ENCODE peak calls at places on chromosomes 12 and 14, in nine cellular contexts. One of them, this sample, is unnamed.
A peak's percentile ranks its signal among the peaks of the same experiment; 100 is the strongest.

GRCh38 chr12:96881608-96882007 is 25.4 kb upstream of the NEDD1 start:
- DNase-seq in dorsolateral prefrontal cortex: no peak
- DNase-seq in left ventricle myocardium inferior: no peak
- DNase-seq in fibroblast of lung: no peak
- DNase-seq in uterus: no peak
- DNase-seq in heart right ventricle: no peak
- DNase-seq in astrocyte: no peak
- DNase-seq in cardiac muscle cell: no peak
- DNase-seq in neural progenitor cell: no peak
- DNase-seq in this sample: no peak

GRCh38 chr12:67354322-67354721 is 85.2 kb downstream of the CAND1 start:
- DNase-seq in dorsolateral prefrontal cortex: no peak
- DNase-seq in left ventricle myocardium inferior: no peak
- DNase-seq in fibroblast of lung: peak; percentile 62
- DNase-seq in uterus: no peak
- DNase-seq in heart right ventricle: no peak
- DNase-seq in astrocyte: peak; percentile 55
- DNase-seq in cardiac muscle cell: peak; percentile 63
- DNase-seq in neural progenitor cell: no peak
- DNase-seq in this sample: no peak

GRCh38 chr12:123543541-123543940 is 10.0 kb upstream of the RILPL1 start:
- DNase-seq in dorsolateral prefrontal cortex: no peak
- DNase-seq in left ventricle myocardium inferior: no peak
- DNase-seq in fibroblast of lung: no peak
- DNase-seq in uterus: no peak
- DNase-seq in heart right ventricle: no peak
- DNase-seq in astrocyte: no peak
- DNase-seq in cardiac muscle cell: no peak
- DNase-seq in neural progenitor cell: no peak
- DNase-seq in this sample: no peak

GRCh38 chr12:104579716-104580495 is 123.2 kb downstream of the CHST11 start:
- DNase-seq in dorsolateral prefrontal cortex: no peak
- DNase-seq in left ventricle myocardium inferior: no peak
- DNase-seq in fibroblast of lung: peak; percentile 51
- DNase-seq in uterus: no peak
- DNase-seq in heart right ventricle: no peak
- DNase-seq in astrocyte: peak; percentile 51
- DNase-seq in cardiac muscle cell: no peak
- DNase-seq in neural progenitor cell: no peak
- DNase-seq in this sample: no peak

GRCh38 chr14:73403181-73403752 is 55.1 kb downstream of the NUMB start:
- DNase-seq in dorsolateral prefrontal cortex: no peak
- DNase-seq in left ventricle myocardium inferior: no peak
- DNase-seq in fibroblast of lung: peak; percentile 20
- DNase-seq in uterus: no peak
- DNase-seq in heart right ventricle: no peak
- DNase-seq in astrocyte: no peak
- DNase-seq in cardiac muscle cell: no peak
- DNase-seq in neural progenitor cell: no peak
- DNase-seq in this sample: no peak

GRCh38 chr14:34766060-34766459 is 51.7 kb upstream of the CFL2 start:
- DNase-seq in dorsolateral prefrontal cortex: no peak
- DNase-seq in left ventricle myocardium inferior: no peak
- DNase-seq in fibroblast of lung: no peak
- DNase-seq in uterus: no peak
- DNase-seq in heart right ventricle: no peak
- DNase-seq in astrocyte: no peak
- DNase-seq in cardiac muscle cell: no peak
- DNase-seq in neural progenitor cell: no peak
- DNase-seq in this sample: no peak

GRCh38 chr14:75249251-75249957 is 29.2 kb upstream of the FOS start:
- DNase-seq in dorsolateral prefrontal cortex: no peak
- DNase-seq in left ventricle myocardium inferior: no peak
- DNase-seq in fibroblast of lung: peak; percentile 37
- DNase-seq in uterus: no peak
- DNase-seq in heart right ventricle: no peak
- DNase-seq in astrocyte: peak; percentile 34
- DNase-seq in cardiac muscle cell: no peak
- DNase-seq in neural progenitor cell: peak; percentile 21
- DNase-seq in this sample: no peak

GRCh38 chr12:3746758-3747157 is 6.2 kb downstream of the CRACR2A start:
- DNase-seq in dorsolateral prefrontal cortex: no peak
- DNase-seq in left ventricle myocardium inferior: no peak
- DNase-seq in fibroblast of lung: no peak
- DNase-seq in uterus: no peak
- DNase-seq in heart right ventricle: no peak
- DNase-seq in astrocyte: no peak
- DNase-seq in cardiac muscle cell: no peak
- DNase-seq in neural progenitor cell: no peak
- DNase-seq in this sample: no peak

GRCh38 chr12:20426956-20427355 is 58.6 kb downstream of the PDE3A start:
- DNase-seq in dorsolateral prefrontal cortex: no peak
- DNase-seq in left ventricle myocardium inferior: no peak
- DNase-seq in fibroblast of lung: no peak
- DNase-seq in uterus: no peak
- DNase-seq in heart right ventricle: no peak
- DNase-seq in astrocyte: no peak
- DNase-seq in cardiac muscle cell: no peak
- DNase-seq in neural progenitor cell: no peak
- DNase-seq in this sample: no peak

GRCh38 chr14:43475762-43476161 is 1031.3 kb downstream of the FSCB start:
- DNase-seq in dorsolateral prefrontal cortex: no peak
- DNase-seq in left ventricle myocardium inferior: no peak
- DNase-seq in fibroblast of lung: no peak
- DNase-seq in uterus: no peak
- DNase-seq in heart right ventricle: no peak
- DNase-seq in astrocyte: no peak
- DNase-seq in cardiac muscle cell: no peak
- DNase-seq in neural progenitor cell: no peak
- DNase-seq in this sample: no peak

GRCh38 chr12:14260011-14260993 is 105.2 kb upstream of the ATF7IP start:
- DNase-seq in dorsolateral prefrontal cortex: peak; percentile 57
- DNase-seq in left ventricle myocardium inferior: peak; percentile 91
- DNase-seq in fibroblast of lung: peak; percentile 98
- DNase-seq in uterus: peak; percentile 91
- DNase-seq in heart right ventricle: peak; percentile 95
- DNase-seq in astrocyte: peak; percentile 96
- DNase-seq in cardiac muscle cell: peak; percentile 98
- DNase-seq in neural progenitor cell: peak; percentile 93
- DNase-seq in this sample: peak; percentile 92

GRCh38 chr12:105721051-105721825 is 390.7 kb downstream of the C12orf75 start:
- DNase-seq in dorsolateral prefrontal cortex: no peak
- DNase-seq in left ventricle myocardium inferior: no peak
- DNase-seq in fibroblast of lung: peak; percentile 88
- DNase-seq in uterus: no peak
- DNase-seq in heart right ventricle: no peak
- DNase-seq in astrocyte: peak; percentile 87
- DNase-seq in cardiac muscle cell: no peak
- DNase-seq in neural progenitor cell: peak; percentile 59
- DNase-seq in this sample: no peak

GRCh38 chr12:123634142-123634561 is 523 bp downstream of the GTF2H3 start:
- DNase-seq in dorsolateral prefrontal cortex: no peak
- DNase-seq in left ventricle myocardium inferior: no peak
- DNase-seq in fibroblast of lung: no peak
- DNase-seq in uterus: no peak
- DNase-seq in heart right ventricle: no peak
- DNase-seq in astrocyte: no peak
- DNase-seq in cardiac muscle cell: no peak
- DNase-seq in neural progenitor cell: no peak
- DNase-seq in this sample: no peak

GRCh38 chr12:68733661-68734071 is 12.3 kb upstream of the SLC35E3 start:
- DNase-seq in dorsolateral prefrontal cortex: no peak
- DNase-seq in left ventricle myocardium inferior: no peak
- DNase-seq in fibroblast of lung: peak; percentile 82
- DNase-seq in uterus: no peak
- DNase-seq in heart right ventricle: no peak
- DNase-seq in astrocyte: peak; percentile 80
- DNase-seq in cardiac muscle cell: peak; percentile 45
- DNase-seq in neural progenitor cell: no peak
- DNase-seq in this sample: no peak

DNA sequence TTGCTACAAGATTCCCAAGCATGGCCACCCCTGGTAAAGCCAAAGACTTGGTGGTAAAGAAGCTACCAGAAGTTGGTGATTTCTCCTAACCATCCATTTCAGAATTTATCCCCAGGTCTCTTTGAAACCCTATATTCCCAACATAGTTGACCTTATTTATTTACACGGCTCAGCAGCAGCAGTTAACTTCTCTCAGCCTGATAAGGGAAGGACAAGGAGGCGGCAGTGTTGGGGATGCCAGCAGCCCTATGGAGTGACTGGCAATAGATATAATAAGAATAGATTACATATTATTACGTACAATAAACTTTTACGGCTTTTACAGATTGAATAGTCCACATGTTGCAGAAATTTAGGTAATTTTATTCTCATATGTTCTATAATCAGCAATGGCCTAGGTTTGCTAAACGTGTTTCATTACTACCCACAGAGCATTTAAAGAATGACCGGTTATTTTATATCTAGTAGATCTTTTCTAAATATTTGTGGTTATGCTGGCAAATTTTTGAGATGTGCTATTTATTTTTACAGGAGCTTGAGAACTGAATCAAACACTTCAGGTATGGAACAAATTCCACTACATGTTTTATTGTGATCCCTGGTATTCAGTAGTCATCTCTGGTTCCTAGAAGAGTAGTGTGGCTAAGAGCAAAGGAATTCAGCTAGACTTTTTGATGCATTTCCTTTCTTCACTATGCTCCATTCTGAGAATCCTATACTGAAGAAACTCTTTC is 19.8 kb upstream of the PALS1 start:
- DNase-seq in dorsolateral prefrontal cortex: no peak
- DNase-seq in left ventricle myocardium inferior: no peak
- DNase-seq in fibroblast of lung: peak; percentile 95
- DNase-seq in uterus: no peak
- DNase-seq in heart right ventricle: no peak
- DNase-seq in astrocyte: peak; percentile 94
- DNase-seq in cardiac muscle cell: no peak
- DNase-seq in neural progenitor cell: no peak
- DNase-seq in this sample: no peak
- TF ChIP-seq CTCF in dorsolateral prefrontal cortex: no peak
- TF ChIP-seq CTCF in left ventricle myocardium inferior: no peak
- TF ChIP-seq CTCF in fibroblast of lung: no peak
- TF ChIP-seq CTCF in uterus: no peak
- TF ChIP-seq CTCF in heart right ventricle: no peak
- TF ChIP-seq CTCF in astrocyte: no peak
- TF ChIP-seq CTCF in cardiac muscle cell: no peak
- TF ChIP-seq CTCF in neural progenitor cell: no peak
- TF ChIP-seq CTCF in this sample: no peak

GRCh38 chr12:49301759-49302158 is 6.8 kb downstream of the PRPH start:
- DNase-seq in dorsolateral prefrontal cortex: no peak
- DNase-seq in left ventricle myocardium inferior: no peak
- DNase-seq in fibroblast of lung: no peak
- DNase-seq in uterus: no peak
- DNase-seq in heart right ventricle: no peak
- DNase-seq in astrocyte: no peak
- DNase-seq in cardiac muscle cell: no peak
- DNase-seq in neural progenitor cell: no peak
- DNase-seq in this sample: no peak

GRCh38 chr12:49309361-49309760 is 13.7 kb upstream of the TROAP start:
- DNase-seq in dorsolateral prefrontal cortex: no peak
- DNase-seq in left ventricle myocardium inferior: no peak
- DNase-seq in fibroblast of lung: no peak
- DNase-seq in uterus: no peak
- DNase-seq in heart right ventricle: no peak
- DNase-seq in astrocyte: no peak
- DNase-seq in cardiac muscle cell: no peak
- DNase-seq in neural progenitor cell: no peak
- DNase-seq in this sample: no peak

GRCh38 chr12:49305762-49306161 is 10.8 kb downstream of the PRPH start:
- DNase-seq in dorsolateral prefrontal cortex: no peak
- DNase-seq in left ventricle myocardium inferior: no peak
- DNase-seq in fibroblast of lung: no peak
- DNase-seq in uterus: no peak
- DNase-seq in heart right ventricle: no peak
- DNase-seq in astrocyte: no peak
- DNase-seq in cardiac muscle cell: no peak
- DNase-seq in neural progenitor cell: no peak
- DNase-seq in this sample: no peak

DNA sequence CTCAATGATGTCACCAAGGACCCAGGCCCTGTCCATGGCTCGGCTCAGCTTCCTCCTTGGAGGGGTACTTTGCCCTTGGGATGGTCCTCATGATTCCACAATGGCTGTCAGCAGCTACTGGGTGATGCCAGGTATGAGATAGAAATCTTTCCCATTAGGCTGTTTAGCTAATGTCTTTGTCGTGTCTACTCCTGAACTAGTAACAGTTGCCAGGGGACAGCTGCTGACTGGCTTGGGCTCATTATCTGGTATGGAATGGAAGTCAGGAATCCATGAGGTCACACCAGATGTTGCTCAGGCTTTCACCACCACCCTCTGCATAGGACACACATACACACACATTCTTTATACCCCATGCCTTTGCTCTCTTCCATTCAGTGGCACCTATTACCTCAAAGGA is 9.2 kb downstream of the PRPH start:
- DNase-seq in dorsolateral prefrontal cortex: no peak
- DNase-seq in left ventricle myocardium inferior: no peak
- DNase-seq in fibroblast of lung: peak; percentile 49
- DNase-seq in uterus: no peak
- DNase-seq in heart right ventricle: no peak
- DNase-seq in astrocyte: peak; percentile 35
- DNase-seq in cardiac muscle cell: peak; percentile 45
- DNase-seq in neural progenitor cell: no peak
- DNase-seq in this sample: no peak
- H3K27ac ChIP-seq in dorsolateral prefrontal cortex: no peak overlapping the region
- H3K27ac ChIP-seq in left ventricle myocardium inferior: no peak overlapping the region
- H3K27ac ChIP-seq in fibroblast of lung: no peak overlapping the region
- H3K27ac ChIP-seq in uterus: no peak overlapping the region
- H3K27ac ChIP-seq in heart right ventricle: no peak overlapping the region
- H3K27ac ChIP-seq in astrocyte: no peak overlapping the region
- H3K27ac ChIP-seq in cardiac muscle cell: no peak overlapping the region
- H3K27ac ChIP-seq in neural progenitor cell: no peak overlapping the region
- H3K27ac ChIP-seq in this sample: no peak overlapping the region

DNA sequence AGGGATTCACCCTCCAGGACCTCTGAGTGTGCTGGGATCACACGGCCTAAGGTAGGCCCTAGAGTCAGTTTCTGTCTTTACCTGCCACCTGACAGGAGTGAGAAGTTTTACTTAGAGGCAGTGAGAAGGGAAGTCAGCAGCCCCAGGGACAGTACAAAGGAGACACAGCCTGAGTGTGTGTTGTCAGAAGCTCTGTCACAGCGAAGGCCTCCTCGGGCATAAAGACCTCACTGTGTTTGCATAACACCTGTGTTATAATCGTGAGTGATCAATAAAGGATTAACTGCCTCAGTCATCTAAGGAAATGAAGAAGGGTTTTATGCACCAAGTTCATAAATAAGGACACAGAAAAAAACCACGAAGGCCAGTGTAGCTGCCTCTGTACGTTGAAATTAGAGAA is 159.5 kb downstream of the DAD1 start:
- DNase-seq in dorsolateral prefrontal cortex: no peak
- DNase-seq in left ventricle myocardium inferior: no peak
- DNase-seq in fibroblast of lung: no peak
- DNase-seq in uterus: no peak
- DNase-seq in heart right ventricle: no peak
- DNase-seq in astrocyte: no peak
- DNase-seq in cardiac muscle cell: no peak
- DNase-seq in neural progenitor cell: no peak
- DNase-seq in this sample: no peak
- H3K4me3 ChIP-seq in dorsolateral prefrontal cortex: no peak overlapping the region
- H3K4me3 ChIP-seq in left ventricle myocardium inferior: no peak overlapping the region
- H3K4me3 ChIP-seq in fibroblast of lung: no peak overlapping the region
- H3K4me3 ChIP-seq in uterus: no peak overlapping the region
- H3K4me3 ChIP-seq in heart right ventricle: no peak overlapping the region
- H3K4me3 ChIP-seq in astrocyte: no peak overlapping the region
- H3K4me3 ChIP-seq in cardiac muscle cell: no peak overlapping the region
- H3K4me3 ChIP-seq in neural progenitor cell: no peak overlapping the region
- H3K4me3 ChIP-seq in this sample: no peak overlapping the region

GRCh38 chr14:91059576-91060471 is 617 bp downstream of the RPS6KA5 start:
- DNase-seq in dorsolateral prefrontal cortex: peak; percentile 24
- DNase-seq in left ventricle myocardium inferior: no peak
- DNase-seq in fibroblast of lung: no peak
- DNase-seq in uterus: no peak
- DNase-seq in heart right ventricle: no peak
- DNase-seq in astrocyte: no peak
- DNase-seq in cardiac muscle cell: peak; percentile 6
- DNase-seq in neural progenitor cell: peak; percentile 88
- DNase-seq in this sample: peak; percentile 75
- TF ChIP-seq CTCF in dorsolateral prefrontal cortex: peak; percentile 25
- TF ChIP-seq CTCF in left ventricle myocardium inferior: no peak
- TF ChIP-seq CTCF in fibroblast of lung: peak; percentile 7
- TF ChIP-seq CTCF in uterus: peak; percentile 49
- TF ChIP-seq CTCF in heart right ventricle: no peak
- TF ChIP-seq CTCF in astrocyte: no peak
- TF ChIP-seq CTCF in cardiac muscle cell: peak; percentile 15
- TF ChIP-seq CTCF in neural progenitor cell: peak; percentile 34
- TF ChIP-seq CTCF in this sample: no peak

This sample was measured in coronary artery.